ENCODE peak calls at places on chromosomes 1 and 21, in six cellular contexts. M is GM12865, Z is tibial nerve, X is B cell, I is left ventricle myocardium inferior, D is astrocyte of the spinal cord. J is an unnamed sample.

GRCh38 chr1:181179980-181180964 is 91.8 kb downstream of the IER5 start:
- DNase-seq in M (peak), Z (peak), X (no peak), I (peak), D (peak), J (peak)

GRCh38 chr1:59487335-59488031 is 190.6 kb downstream of the FGGY start:
- DNase-seq in M (no peak), Z (no peak), X (no peak), I (no peak), D (peak), J (no peak)

GRCh38 chr1:112257043-112257835 is 138.8 kb upstream of the CTTNBP2NL start:
- DNase-seq in M (no peak), Z (no peak), X (no peak), I (no peak), D (no peak), J (no peak)

GRCh38 chr1:101365881-101366280 is 129.1 kb downstream of the S1PR1 start:
- DNase-seq in M (no peak), Z (no peak), X (no peak), I (no peak), D (no peak), J (no peak)

GRCh38 chr1:27787895-27788294 is 14.9 kb downstream of the STX12 start:
- DNase-seq in M (no peak), Z (no peak), X (no peak), I (no peak), D (peak), J (no peak)

GRCh38 chr1:106937104-106937503 is 119.4 kb upstream of the PRMT6 start:
- DNase-seq in M (no peak), Z (no peak), X (no peak), I (no peak), D (peak), J (no peak)

GRCh38 chr1:37753473-37754321 is 11.2 kb downstream of the EPHA10 start:
- DNase-seq in M (no peak), Z (no peak), X (no peak), I (no peak), D (no peak), J (no peak)

GRCh38 chr1:192462630-192463029 is 112.9 kb upstream of the RGS1 start:
- DNase-seq in M (no peak), Z (no peak), X (no peak), I (no peak), D (no peak), J (no peak)

GRCh38 chr1:2547210-2548067 is 8.7 kb upstream of the TNFRSF14 start:
- DNase-seq in M (peak), Z (no peak), X (peak), I (no peak), D (no peak), J (peak)

GRCh38 chr1:112271270-112271669 is 124.7 kb upstream of the CTTNBP2NL start:
- DNase-seq in M (no peak), Z (no peak), X (no peak), I (no peak), D (no peak), J (no peak)

GRCh38 chr1:205316179-205316578 is 5.4 kb downstream of the NUAK2 start:
- DNase-seq in M (no peak), Z (no peak), X (no peak), I (no peak), D (no peak), J (no peak)

GRCh38 chr21:45064618-45065399 is 9.6 kb upstream of the ADARB1 start:
- DNase-seq in M (no peak), Z (no peak), X (no peak), I (no peak), D (no peak), J (no peak)

GRCh38 chr1:54229281-54229891 is 29.4 kb downstream of the MRPL37 start:
- DNase-seq in M (no peak), Z (no peak), X (no peak), I (no peak), D (peak), J (peak)

GRCh38 chr1:61140056-61140549 is 57.7 kb downstream of the NFIA start:
- DNase-seq in M (no peak), Z (no peak), X (no peak), I (no peak), D (no peak), J (no peak)

GRCh38 chr1:185646202-185646683 is 87.9 kb upstream of the HMCN1 start:
- DNase-seq in M (no peak), Z (no peak), X (no peak), I (no peak), D (peak), J (no peak)

GRCh38 chr1:16139473-16139962 is 16.4 kb downstream of the EPHA2 start:
- DNase-seq in M (no peak), Z (no peak), X (no peak), I (no peak), D (peak), J (peak)

GRCh38 chr1:89990976-89991831 is 3.7 kb upstream of the ZNF326 start:
- DNase-seq in M (no peak), Z (no peak), X (no peak), I (no peak), D (no peak), J (no peak)

GRCh38 chr1:27157194-27157593 is 2.3 kb upstream of the SLC9A1 start:
- DNase-seq in M (no peak), Z (no peak), X (no peak), I (no peak), D (no peak), J (no peak)

GRCh38 chr1:9768983-9769382 is 54.8 kb downstream of the CLSTN1 start:
- DNase-seq in M (no peak), Z (no peak), X (no peak), I (no peak), D (no peak), J (no peak)

GRCh38 chr1:224929335-224930237 is at the start of gene DNAH14:
- DNase-seq in M (peak), Z (no peak), X (no peak), I (peak), D (peak), J (peak)

GRCh38 chr1:154571244-154571963 is 3.8 kb downstream of the CHRNB2 start:
- DNase-seq in M (no peak), Z (no peak), X (no peak), I (no peak), D (no peak), J (no peak)

GRCh38 chr1:66292341-66292740 is 241.6 kb upstream of the SGIP1 start:
- DNase-seq in M (no peak), Z (no peak), X (no peak), I (no peak), D (no peak), J (no peak)

GRCh38 chr1:228919919-228920318 is 184.6 kb downstream of the RHOU start:
- DNase-seq in M (no peak), Z (no peak), X (no peak), I (no peak), D (no peak), J (no peak)

GRCh38 chr1:202279806-202280205 is 61.9 kb downstream of the UBE2T start:
- DNase-seq in M (no peak), Z (no peak), X (no peak), I (no peak), D (peak), J (no peak)

GRCh38 chr1:81834921-81835698 is 34.4 kb downstream of the ADGRL2 start:
- DNase-seq in M (no peak), Z (no peak), X (no peak), I (peak), D (peak), J (no peak)

GRCh38 chr1:193062698-193063463 is 3.5 kb downstream of the RO60 start:
- DNase-seq in M (no peak), Z (no peak), X (no peak), I (no peak), D (no peak), J (no peak)

GRCh38 chr1:186858923-186859322 is 30.2 kb downstream of the PLA2G4A start:
- DNase-seq in M (no peak), Z (no peak), X (no peak), I (no peak), D (no peak), J (no peak)

GRCh38 chr1:11985851-11986250 is 5.6 kb downstream of the MFN2 start:
- DNase-seq in M (no peak), Z (no peak), X (no peak), I (no peak), D (peak), J (no peak)

GRCh38 chr1:111615874-111616715 is 3.5 kb upstream of the RAP1A start:
- DNase-seq in M (peak), Z (no peak), X (peak), I (no peak), D (no peak), J (peak)

GRCh38 chr1:232207089-232207723 is 422.7 kb downstream of the SIPA1L2 start:
- DNase-seq in M (no peak), Z (no peak), X (no peak), I (no peak), D (no peak), J (no peak)

GRCh38 chr1:52294580-52294979 is 71.4 kb downstream of the CC2D1B start:
- DNase-seq in M (no peak), Z (no peak), X (no peak), I (no peak), D (no peak), J (no peak)

GRCh38 chr1:172269644-172270043 is 150.8 kb upstream of the C1orf105 start:
- DNase-seq in M (no peak), Z (no peak), X (no peak), I (no peak), D (peak), J (no peak)

GRCh38 chr1:15289251-15289651 is 42.2 kb downstream of the FHAD1 start:
- DNase-seq in M (no peak), Z (no peak), X (no peak), I (no peak), D (no peak), J (no peak)

GRCh38 chr1:21451212-21451611 is 11.3 kb downstream of the NBPF3 start:
- DNase-seq in M (no peak), Z (no peak), X (no peak), I (no peak), D (peak), J (no peak)

GRCh38 chr1:52032785-52033131 is 852 bp downstream of the KTI12 start:
- DNase-seq in M (peak), Z (no peak), X (no peak), I (peak), D (peak), J (peak)

GRCh38 chr21:33383056-33383888 is 19.9 kb upstream of the IFNGR2 start:
- DNase-seq in M (peak), Z (no peak), X (peak), I (peak), D (peak), J (peak)
- TF ChIP-seq CTCF in M (no peak), Z (no peak), X (no peak), I (no peak), D (no peak), J (no peak)

GRCh38 chr1:204132718-204133117 is 19.1 kb downstream of the ETNK2 start:
- DNase-seq in M (no peak), Z (no peak), X (no peak), I (no peak), D (no peak), J (no peak)

GRCh38 chr1:204128964-204129896 is 22.6 kb downstream of the ETNK2 start:
- DNase-seq in M (peak), Z (no peak), X (no peak), I (peak), D (peak), J (peak)

GRCh38 chr1:204130178-204130577 is 21.7 kb downstream of the ETNK2 start:
- DNase-seq in M (no peak), Z (no peak), X (no peak), I (no peak), D (no peak), J (no peak)

GRCh38 chr1:204131978-204132377 is 19.9 kb downstream of the ETNK2 start:
- DNase-seq in M (no peak), Z (no peak), X (no peak), I (no peak), D (no peak), J (no peak)

DNA sequence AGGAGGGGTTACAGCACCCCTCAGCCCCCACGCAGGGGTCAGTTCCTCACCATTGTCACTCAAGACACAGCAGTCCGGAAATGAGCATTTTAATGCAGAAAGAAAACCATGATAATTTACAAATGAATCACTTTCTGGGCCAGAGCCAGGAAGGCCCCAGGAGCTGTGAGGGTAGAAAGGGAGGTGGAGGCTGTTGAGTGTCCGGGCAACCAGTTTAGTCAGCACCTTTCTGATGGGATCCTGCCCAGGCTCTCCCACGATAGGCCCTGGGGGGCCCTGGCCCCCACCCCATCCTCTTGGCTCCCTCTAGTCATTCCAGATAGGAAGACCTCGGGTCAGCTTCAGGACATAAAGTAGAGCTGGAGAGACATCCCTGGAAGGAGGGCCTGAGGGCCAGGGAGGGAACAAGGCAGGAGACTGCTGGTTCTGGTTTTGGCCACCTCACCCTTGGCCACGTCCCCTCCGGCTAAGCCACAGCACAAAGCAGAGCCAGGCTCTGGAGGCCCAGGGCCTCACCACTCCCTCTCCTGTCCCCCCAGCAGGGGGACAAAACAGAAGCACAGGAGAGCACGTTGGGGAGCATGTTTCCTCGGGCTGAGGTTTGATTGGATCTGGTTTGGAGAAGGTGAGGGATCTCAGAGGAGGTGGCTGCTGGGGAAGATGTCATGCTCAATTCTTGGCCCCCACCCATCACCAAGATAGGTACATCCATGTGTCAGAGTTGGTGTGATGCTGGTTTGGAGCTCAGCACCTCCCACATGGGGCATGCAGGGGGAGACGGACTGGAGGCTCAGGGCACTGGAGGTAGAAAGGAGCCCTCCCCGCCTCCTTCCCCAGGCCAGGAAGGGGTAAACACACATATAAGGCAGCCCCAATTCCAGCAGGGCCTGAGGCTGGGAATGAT is 20.6 kb downstream of the ETNK2 start:
- DNase-seq in M (no peak), Z (no peak), X (no peak), I (no peak), D (peak), J (no peak)
- TF ChIP-seq CTCF in M (no peak), Z (no peak), X (no peak), I (no peak), D (peak), J (no peak)

DNA sequence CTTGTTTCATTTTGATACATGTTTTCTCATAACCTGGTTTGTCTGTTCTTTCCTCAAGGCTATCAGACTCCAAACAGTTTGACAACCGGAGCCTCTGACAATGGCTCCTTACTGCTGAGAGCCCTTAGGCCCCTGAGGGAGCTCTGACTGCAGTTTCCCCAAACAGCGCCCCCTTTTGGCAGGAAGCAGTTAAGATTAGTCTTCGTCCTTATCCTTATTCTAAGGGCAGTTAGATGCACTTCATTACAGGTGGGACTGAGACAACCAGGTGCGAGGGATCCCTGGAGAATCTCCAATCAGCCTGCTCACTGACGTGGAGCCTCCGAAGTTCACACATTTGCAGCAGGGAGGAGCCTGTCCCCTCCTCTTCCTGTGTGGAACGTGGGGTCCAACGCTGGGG is 393.1 kb downstream of the BRINP3 start:
- DNase-seq in M (peak), Z (no peak), X (no peak), I (no peak), D (no peak), J (no peak)
- TF ChIP-seq CTCF in M (peak), Z (no peak), X (no peak), I (no peak), D (no peak), J (no peak)

DNA sequence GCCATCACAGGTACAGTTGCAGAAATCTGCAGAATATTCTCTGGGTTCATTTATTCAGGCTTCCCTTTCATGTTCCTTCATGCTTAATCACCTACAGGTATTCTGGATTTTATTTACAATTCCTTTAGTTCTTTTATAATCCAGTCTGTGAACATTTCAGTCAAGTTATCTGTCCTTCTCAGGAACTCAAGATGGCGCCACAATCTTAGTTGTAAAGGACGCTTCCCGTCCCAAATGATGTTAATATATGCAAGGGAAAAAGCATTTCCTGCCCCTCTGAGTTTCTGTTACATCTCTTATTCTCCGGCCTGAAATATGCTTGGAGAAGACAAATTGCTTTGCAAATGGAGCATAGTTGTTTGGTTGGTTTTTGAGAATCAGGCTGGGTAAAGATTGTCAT is 19.3 kb downstream of the F3 start:
- DNase-seq in M (peak), Z (no peak), X (no peak), I (no peak), D (peak), J (no peak)
- TF ChIP-seq CTCF in M (no peak), Z (peak), X (no peak), I (peak), D (peak), J (no peak)

GRCh38 chr1:235259133-235259778 is 68.7 kb downstream of the ARID4B start:
- DNase-seq in M (peak), Z (no peak), X (no peak), I (no peak), D (no peak), J (no peak)
- TF ChIP-seq CTCF in M (no peak), Z (no peak), X (no peak), I (no peak), D (no peak), J (no peak)